ENCODE peak calls at places on chromosomes 6 and 20, in seven cellular contexts. M is HFFc6, Y is HTR-8/SVneo, N is NCI-H2081, X is RWPE1, V is COLO829, R is nephron progenitor cell. C is an unnamed sample.

GRCh38 chr20:1975251-1975650 is 18.6 kb downstream of the PDYN start:
- DNase-seq in M (no peak), N (no peak), Y (no peak), X (no peak), V (no peak), R (no peak), C (no peak)

GRCh38 chr6:17974570-17975368 is 12.7 kb downstream of the KIF13A start:
- DNase-seq in N (no peak), R (no peak), Y (no peak), M (no peak), V (no peak), X (no peak), C (no peak)

GRCh38 chr20:60224914-60225313 is 266.7 kb downstream of the CDH26 start:
- DNase-seq in V (peak; percentile 23), N (peak; percentile 8), Y (peak; percentile 71), R (peak; percentile 30), M (no peak), X (no peak), C (no peak)

GRCh38 chr6:137783640-137784198 is 83.3 kb upstream of the TNFAIP3 start:
- DNase-seq in N (no peak), M (no peak), X (no peak), V (no peak), R (no peak), Y (no peak), C (no peak)

GRCh38 chr20:57167971-57168693 is 98.3 kb downstream of the BMP7 start:
- DNase-seq in N (no peak), R (peak; percentile 33), M (no peak), V (no peak), X (peak; percentile 41), Y (peak; percentile 46), C (no peak)

GRCh38 chr6:1477432-1478090 is 88.2 kb downstream of the FOXF2 start:
- DNase-seq in Y (peak; percentile 49), R (no peak), X (peak; percentile 29), N (no peak), M (peak; percentile 84), V (no peak), C (no peak)

GRCh38 chr6:90701146-90701781 is 114.4 kb upstream of the MAP3K7 start:
- DNase-seq in X (no peak), V (no peak), M (no peak), N (no peak), Y (no peak), R (peak; percentile 25), C (no peak)

GRCh38 chr6:41894366-41895299 is 542 bp downstream of the USP49 start:
- DNase-seq in V (no peak), M (no peak), Y (peak; percentile 25), R (peak; percentile 79), X (peak; percentile 8), N (no peak), C (peak; percentile 10)

GRCh38 chr6:129853996-129854711 is 7.0 kb downstream of the TMEM244 start:
- DNase-seq in M (peak; percentile 71), N (peak; percentile 31), Y (no peak), V (no peak), X (peak; percentile 17), R (no peak), C (no peak)

GRCh38 chr6:1885576-1886003 is 275.9 kb downstream of the FOXC1 start:
- DNase-seq in X (no peak), R (no peak), M (no peak), N (no peak), V (no peak), Y (no peak), C (no peak)

GRCh38 chr6:134599079-134599478 is 281.2 kb upstream of the SGK1 start:
- DNase-seq in X (no peak), M (no peak), Y (no peak), R (no peak), N (no peak), V (no peak), C (no peak)

GRCh38 chr6:43916924-43917877 is 147.2 kb downstream of the VEGFA start:
- DNase-seq in Y (no peak), X (no peak), M (no peak), V (no peak), N (no peak), R (no peak), C (no peak)

GRCh38 chr6:3023663-3024483 is 24.2 kb downstream of the NQO2 start:
- DNase-seq in R (peak; percentile 24), X (peak; percentile 96), N (no peak), Y (peak; percentile 95), M (peak; percentile 77), V (peak; percentile 94), C (peak; percentile 77)

GRCh38 chr20:49573900-49574416 is 6.0 kb upstream of the PTGIS start:
- DNase-seq in R (no peak), Y (no peak), V (no peak), M (no peak), N (no peak), X (no peak), C (no peak)

GRCh38 chr6:135212935-135213334 is 31.8 kb downstream of the MYB start:
- DNase-seq in N (no peak), M (peak; percentile 74), Y (peak; percentile 48), X (peak; percentile 31), R (no peak), V (peak; percentile 4), C (no peak)

GRCh38 chr6:34587325-34587724 is 31.2 kb upstream of the SPDEF start:
- DNase-seq in N (peak; percentile 49), Y (no peak), V (no peak), M (no peak), X (no peak), R (no peak), C (no peak)

GRCh38 chr6:52707963-52708680 is 37.2 kb downstream of the TMEM14A start:
- DNase-seq in N (no peak), R (no peak), M (no peak), Y (no peak), V (no peak), X (no peak), C (no peak)

GRCh38 chr20:51175724-51176123 is 152.8 kb upstream of the KCNG1 start:
- DNase-seq in N (no peak), M (no peak), R (no peak), V (no peak), X (no peak), Y (no peak), C (no peak)

GRCh38 chr20:21326700-21327099 is 23.6 kb downstream of the XRN2 start:
- DNase-seq in Y (no peak), N (no peak), X (no peak), V (no peak), R (no peak), M (no peak), C (no peak)

GRCh38 chr6:125153541-125154183 is at the start of gene TPD52L1:
- DNase-seq in X (peak; percentile 84), R (peak; percentile 83), Y (peak; percentile 54), M (peak; percentile 54), N (peak; percentile 85), V (peak; percentile 59), C (peak; percentile 46)

GRCh38 chr20:5140195-5140594 is 13.4 kb downstream of the CDS2 start:
- DNase-seq in N (no peak), R (no peak), X (no peak), V (peak; percentile 39), M (no peak), Y (no peak), C (no peak)

GRCh38 chr6:56263586-56264295 is 16.4 kb upstream of the COL21A1 start:
- DNase-seq in M (no peak), N (no peak), R (no peak), X (no peak), Y (no peak), V (no peak), C (no peak)

GRCh38 chr6:48928937-48929336 is 534.1 kb downstream of the MMUT start:
- DNase-seq in M (no peak), V (no peak), Y (no peak), N (no peak), X (no peak), R (no peak), C (no peak)

GRCh38 chr6:138977646-138978167 is 10.3 kb downstream of the REPS1 start:
- DNase-seq in N (no peak), Y (no peak), V (no peak), X (no peak), R (no peak), M (no peak), C (no peak)

GRCh38 chr20:63317601-63318291 is 24.8 kb downstream of the COL20A1 start:
- DNase-seq in X (no peak), Y (no peak), V (no peak), R (no peak), N (no peak), M (no peak), C (no peak)

GRCh38 chr20:41692479-41693135 is 74.4 kb upstream of the CHD6 start:
- DNase-seq in M (no peak), V (no peak), N (peak; percentile 76), R (peak; percentile 68), X (peak; percentile 62), Y (peak; percentile 86), C (peak; percentile 66)

GRCh38 chr6:23446394-23447001 is 679.5 kb upstream of the NRSN1 start:
- DNase-seq in R (peak; percentile 3), X (peak; percentile 6), Y (peak; percentile 5), M (no peak), N (peak; percentile 77), V (peak; percentile 57), C (no peak)

GRCh38 chr6:116447496-116448011 is 13.6 kb upstream of the CALHM6 start:
- DNase-seq in M (peak; percentile 93), V (no peak), X (no peak), Y (peak; percentile 63), N (no peak), R (no peak), C (no peak)

GRCh38 chr6:140366991-140367390 is 992.5 kb upstream of the CITED2 start:
- DNase-seq in R (no peak), M (peak; percentile 76), X (peak; percentile 58), N (no peak), Y (peak; percentile 41), V (no peak), C (no peak)

GRCh38 chr6:136192917-136193316 is 57.2 kb downstream of the MTFR2 start:
- DNase-seq in V (no peak), R (peak; percentile 8), X (no peak), N (no peak), M (no peak), Y (no peak), C (no peak)

C was measured in immature natural killer cell.